ENCODE peak calls at places on chromosomes 16 and 17, in four cellular contexts. G is KBM-7; U is activated T-helper 1 cell treated with anti-CD3 and anti-CD28 coated beads, Interleukin-2, amount 50 U/mL, for 16 hours; Z is tibial artery. K is an unnamed sample.

GRCh38 chr16:88782454-88783390 is 2.3 kb downstream of the PIEZO1 start:
- DNase-seq in U (no peak), G (no peak), Z (no peak), K (peak; percentile 34)

GRCh38 chr17:17387017-17387416 is 83.8 kb downstream of the NT5M start:
- DNase-seq in Z (no peak), U (no peak), G (no peak), K (no peak)

GRCh38 chr17:48375356-48375755 is 54.7 kb downstream of the SKAP1 start:
- DNase-seq in G (no peak), U (no peak), Z (no peak), K (no peak)

GRCh38 chr17:74156878-74157277 is 46.6 kb upstream of the RPL38 start:
- DNase-seq in U (no peak), Z (no peak), G (no peak), K (no peak)

GRCh38 chr17:9057310-9057709 is 36.0 kb downstream of the NTN1 start:
- DNase-seq in U (no peak), G (no peak), Z (peak; percentile 38), K (no peak)

GRCh38 chr17:49708515-49709161 is 874 bp upstream of the SLC35B1 start:
- DNase-seq in U (no peak), Z (no peak), G (no peak), K (no peak)

GRCh38 chr17:27654654-27655524 is 23.9 kb downstream of the LGALS9 start:
- DNase-seq in G (peak; percentile 92), U (peak; percentile 48), Z (no peak), K (peak; percentile 54)

GRCh38 chr17:12041316-12041715 is 20.6 kb downstream of the MAP2K4 start:
- DNase-seq in G (no peak), Z (no peak), U (no peak), K (no peak)

GRCh38 chr16:66662445-66663194 is 33.9 kb downstream of the CMTM4 start:
- DNase-seq in G (peak; percentile 27), Z (no peak), U (no peak), K (peak; percentile 40)

GRCh38 chr17:29555840-29556239 is 11.0 kb downstream of the ABHD15 start:
- DNase-seq in U (no peak), G (no peak), Z (no peak), K (no peak)

GRCh38 chr17:82871776-82872561 is 32.1 kb upstream of the ZNF750 start:
- DNase-seq in Z (no peak), U (no peak), G (no peak), K (no peak)

GRCh38 chr16:87297918-87298631 is 19.1 kb downstream of the C16orf95 start:
- DNase-seq in Z (no peak), U (no peak), G (peak; percentile 39), K (peak; percentile 54)

K was measured in Kasumi-1.